ENCODE peak calls at places on chromosome 9, in five cellular contexts. One of them, this sample, is unnamed.

GRCh38 chr9:128218518-128219389 is 15.6 kb downstream of the DNM1 start:
- DNase-seq in stimulated activated CD8-positive, alpha-beta memory T cell treated with anti-CD3 and anti-CD28 coated beads, Interleukin-15, amount 100 ng/mL, for 1 hour: peak
- DNase-seq in DMS53: peak
- DNase-seq in hepatocyte: peak
- DNase-seq in cardiac fibroblast: peak
- DNase-seq in this sample: no peak

GRCh38 chr9:17280350-17281012 is 145.6 kb downstream of the CNTLN start:
- DNase-seq in hepatocyte: no peak
- DNase-seq in cardiac fibroblast: peak
- DNase-seq in stimulated activated CD8-positive, alpha-beta memory T cell treated with anti-CD3 and anti-CD28 coated beads, Interleukin-15, amount 100 ng/mL, for 1 hour: no peak
- DNase-seq in DMS53: no peak
- DNase-seq in this sample: no peak

GRCh38 chr9:128099932-128100491 is 27.5 kb downstream of the PTGES2 start:
- DNase-seq in stimulated activated CD8-positive, alpha-beta memory T cell treated with anti-CD3 and anti-CD28 coated beads, Interleukin-15, amount 100 ng/mL, for 1 hour: no peak
- DNase-seq in cardiac fibroblast: peak
- DNase-seq in hepatocyte: peak
- DNase-seq in DMS53: no peak
- DNase-seq in this sample: no peak

GRCh38 chr9:102273952-102274351 is 535.5 kb upstream of the GRIN3A start:
- DNase-seq in DMS53: no peak
- DNase-seq in cardiac fibroblast: peak
- DNase-seq in hepatocyte: no peak
- DNase-seq in stimulated activated CD8-positive, alpha-beta memory T cell treated with anti-CD3 and anti-CD28 coated beads, Interleukin-15, amount 100 ng/mL, for 1 hour: no peak
- DNase-seq in this sample: no peak

GRCh38 chr9:75904364-75904763 is 13.9 kb downstream of the PCSK5 start:
- DNase-seq in stimulated activated CD8-positive, alpha-beta memory T cell treated with anti-CD3 and anti-CD28 coated beads, Interleukin-15, amount 100 ng/mL, for 1 hour: no peak
- DNase-seq in cardiac fibroblast: no peak
- DNase-seq in DMS53: no peak
- DNase-seq in hepatocyte: no peak
- DNase-seq in this sample: no peak

GRCh38 chr9:115142502-115143265 is 24.7 kb upstream of the TNC start:
- DNase-seq in DMS53: no peak
- DNase-seq in hepatocyte: no peak
- DNase-seq in stimulated activated CD8-positive, alpha-beta memory T cell treated with anti-CD3 and anti-CD28 coated beads, Interleukin-15, amount 100 ng/mL, for 1 hour: no peak
- DNase-seq in cardiac fibroblast: peak
- DNase-seq in this sample: no peak

GRCh38 chr9:93947409-93948070 is 7.6 kb downstream of the BARX1 start:
- DNase-seq in hepatocyte: no peak
- DNase-seq in DMS53: no peak
- DNase-seq in stimulated activated CD8-positive, alpha-beta memory T cell treated with anti-CD3 and anti-CD28 coated beads, Interleukin-15, amount 100 ng/mL, for 1 hour: no peak
- DNase-seq in cardiac fibroblast: no peak
- DNase-seq in this sample: peak

GRCh38 chr9:87445646-87446045 is 52.0 kb upstream of the DAPK1 start:
- DNase-seq in stimulated activated CD8-positive, alpha-beta memory T cell treated with anti-CD3 and anti-CD28 coated beads, Interleukin-15, amount 100 ng/mL, for 1 hour: no peak
- DNase-seq in hepatocyte: peak
- DNase-seq in cardiac fibroblast: peak
- DNase-seq in DMS53: peak
- DNase-seq in this sample: no peak

GRCh38 chr9:70260007-70260443 is 1.2 kb downstream of the SMC5 start:
- DNase-seq in hepatocyte: peak
- DNase-seq in cardiac fibroblast: no peak
- DNase-seq in DMS53: no peak
- DNase-seq in stimulated activated CD8-positive, alpha-beta memory T cell treated with anti-CD3 and anti-CD28 coated beads, Interleukin-15, amount 100 ng/mL, for 1 hour: no peak
- DNase-seq in this sample: no peak

GRCh38 chr9:85212209-85212608 is 529.5 kb downstream of the AGTPBP1 start:
- DNase-seq in DMS53: no peak
- DNase-seq in stimulated activated CD8-positive, alpha-beta memory T cell treated with anti-CD3 and anti-CD28 coated beads, Interleukin-15, amount 100 ng/mL, for 1 hour: no peak
- DNase-seq in hepatocyte: peak
- DNase-seq in cardiac fibroblast: no peak
- DNase-seq in this sample: no peak

GRCh38 chr9:124602204-124602603 is 95.0 kb upstream of the NR5A1 start:
- DNase-seq in hepatocyte: peak
- DNase-seq in cardiac fibroblast: peak
- DNase-seq in stimulated activated CD8-positive, alpha-beta memory T cell treated with anti-CD3 and anti-CD28 coated beads, Interleukin-15, amount 100 ng/mL, for 1 hour: no peak
- DNase-seq in DMS53: peak
- DNase-seq in this sample: no peak

GRCh38 chr9:13190040-13190439 is 89.5 kb downstream of the MPDZ start:
- DNase-seq in cardiac fibroblast: no peak
- DNase-seq in hepatocyte: no peak
- DNase-seq in DMS53: peak
- DNase-seq in stimulated activated CD8-positive, alpha-beta memory T cell treated with anti-CD3 and anti-CD28 coated beads, Interleukin-15, amount 100 ng/mL, for 1 hour: no peak
- DNase-seq in this sample: no peak

GRCh38 chr9:37198034-37198718 is 77.8 kb downstream of the ZCCHC7 start:
- DNase-seq in cardiac fibroblast: peak
- DNase-seq in DMS53: no peak
- DNase-seq in hepatocyte: no peak
- DNase-seq in stimulated activated CD8-positive, alpha-beta memory T cell treated with anti-CD3 and anti-CD28 coated beads, Interleukin-15, amount 100 ng/mL, for 1 hour: no peak
- DNase-seq in this sample: no peak

GRCh38 chr9:4147476-4148214 is 152.2 kb downstream of the GLIS3 start:
- DNase-seq in cardiac fibroblast: no peak
- DNase-seq in DMS53: peak
- DNase-seq in hepatocyte: peak
- DNase-seq in stimulated activated CD8-positive, alpha-beta memory T cell treated with anti-CD3 and anti-CD28 coated beads, Interleukin-15, amount 100 ng/mL, for 1 hour: no peak
- DNase-seq in this sample: no peak

GRCh38 chr9:112007575-112008240 is 111.1 kb downstream of the UGCG start:
- DNase-seq in stimulated activated CD8-positive, alpha-beta memory T cell treated with anti-CD3 and anti-CD28 coated beads, Interleukin-15, amount 100 ng/mL, for 1 hour: no peak
- DNase-seq in DMS53: no peak
- DNase-seq in cardiac fibroblast: no peak
- DNase-seq in hepatocyte: no peak
- DNase-seq in this sample: no peak

GRCh38 chr9:117290306-117290705 is 124.6 kb downstream of the ASTN2 start:
- DNase-seq in stimulated activated CD8-positive, alpha-beta memory T cell treated with anti-CD3 and anti-CD28 coated beads, Interleukin-15, amount 100 ng/mL, for 1 hour: no peak
- DNase-seq in hepatocyte: no peak
- DNase-seq in cardiac fibroblast: no peak
- DNase-seq in DMS53: no peak
- DNase-seq in this sample: no peak

GRCh38 chr9:117720555-117720954 is 16.4 kb downstream of the TLR4 start:
- DNase-seq in cardiac fibroblast: peak
- DNase-seq in hepatocyte: peak
- DNase-seq in DMS53: no peak
- DNase-seq in stimulated activated CD8-positive, alpha-beta memory T cell treated with anti-CD3 and anti-CD28 coated beads, Interleukin-15, amount 100 ng/mL, for 1 hour: no peak
- DNase-seq in this sample: no peak

This sample was measured in chondrocyte.